ENCODE peak calls at places on chromosomes 5 and 9, in five cellular contexts. U is bronchial epithelial cell; Z is cerebellar cortex; K is CD8-positive, alpha-beta memory T cell; E is HEK293T. O is an unnamed sample.

GRCh38 chr9:95874303-95874988 is 1.0 kb upstream of the ERCC6L2 start:
- DNase-seq in K (no peak), E (no peak), U (no peak), Z (peak), O (peak)

GRCh38 chr9:38035873-38036272 is 33.2 kb downstream of the SHB start:
- DNase-seq in Z (no peak), U (peak), E (no peak), K (no peak), O (no peak)

GRCh38 chr5:22431406-22431805 is 421.7 kb downstream of the CDH12 start:
- DNase-seq in Z (no peak), E (no peak), U (no peak), K (no peak), O (no peak)

GRCh38 chr9:101727621-101728524 is 10.6 kb downstream of the GRIN3A start:
- DNase-seq in Z (peak), U (peak), E (peak), K (no peak), O (peak)

GRCh38 chr5:36613771-36614656 is 7.6 kb downstream of the SLC1A3 start:
- DNase-seq in U (no peak), Z (no peak), K (no peak), E (peak), O (no peak)

GRCh38 chr9:86534572-86535258 is 180.5 kb upstream of the TUT7 start:
- DNase-seq in E (no peak), U (no peak), Z (no peak), K (no peak), O (no peak)

GRCh38 chr9:114002986-114003740 is 74.9 kb downstream of the AMBP start:
- DNase-seq in E (no peak), K (no peak), Z (no peak), U (no peak), O (no peak)

GRCh38 chr5:52657231-52657645 is 130.5 kb upstream of the ITGA1 start:
- DNase-seq in E (peak), K (no peak), Z (peak), U (peak), O (peak)

GRCh38 chr5:91956738-91957137 is 573.6 kb upstream of the ARRDC3 start:
- DNase-seq in U (no peak), Z (no peak), K (no peak), E (no peak), O (no peak)

GRCh38 chr5:174428895-174429294 is 295.5 kb upstream of the MSX2 start:
- DNase-seq in Z (no peak), K (no peak), U (no peak), E (no peak), O (no peak)

GRCh38 chr5:145965804-145966203 is 29.4 kb downstream of the SH3RF2 start:
- DNase-seq in Z (no peak), K (no peak), U (peak), E (no peak), O (no peak)

GRCh38 chr9:96618209-96619108 is 1.2 kb downstream of the CDC14B start:
- DNase-seq in E (peak), K (no peak), Z (peak), U (peak), O (peak)

GRCh38 chr9:134598884-134599245 is 42.7 kb upstream of the COL5A1 start:
- DNase-seq in E (no peak), U (no peak), K (no peak), Z (no peak), O (no peak)

GRCh38 chr5:33439905-33440481 is 772 bp upstream of the TARS1 start:
- DNase-seq in E (no peak), K (no peak), Z (no peak), U (no peak), O (no peak)

GRCh38 chr9:82498918-82499317 is 510.3 kb downstream of the SPATA31D1 start:
- DNase-seq in E (no peak), Z (no peak), U (no peak), K (no peak), O (no peak)

GRCh38 chr5:127757576-127757975 is 54.4 kb downstream of the CCDC192 start:
- DNase-seq in E (peak), Z (peak), K (no peak), U (peak), O (peak)

GRCh38 chr9:106916491-106917235 is 53.7 kb downstream of the ZNF462 start:
- DNase-seq in U (peak), K (no peak), Z (peak), E (no peak), O (no peak)

GRCh38 chr9:136483589-136484152 is 831 bp upstream of the SEC16A start:
- DNase-seq in K (peak), Z (peak), E (peak), U (peak), O (peak)

O was measured in pons.